ENCODE peak calls at places on chromosomes 2 and 18, in seven cellular contexts. W is HCT116, P is K562, G is SK-N-SH, N is H1, Y is HepG2, Z is GM12878. I is an unnamed sample. For H3K9me3, the result is how much of the 10 kb centered on the place peaks cover.

GRCh38 chr2:172233947-172234715 is 131.4 kb upstream of the DLX2 start:
- DNase-seq in P (no peak), Z (no peak), W (no peak), G (no peak), Y (no peak), N (no peak), I (no peak)

GRCh38 chr2:123597995-123598394 is 427.1 kb upstream of the CNTNAP5 start:
- DNase-seq in Y (no peak), W (no peak), G (no peak), Z (peak), P (no peak), N (no peak), I (no peak)

GRCh38 chr2:156329031-156329921 is 3.2 kb downstream of the NR4A2 start:
- DNase-seq in W (no peak), N (no peak), Z (no peak), P (no peak), G (peak), Y (no peak), I (no peak)

GRCh38 chr2:95305341-95306058 is 8.4 kb downstream of the KCNIP3 start:
- DNase-seq in G (no peak), N (no peak), P (no peak), Z (no peak), Y (peak), W (no peak), I (no peak)

GRCh38 chr2:123840016-123840415 is 185.1 kb upstream of the CNTNAP5 start:
- DNase-seq in P (no peak), Z (no peak), W (no peak), N (no peak), Y (no peak), G (no peak), I (no peak)

GRCh38 chr18:32920796-32921787 is 148.3 kb upstream of the KLHL14 start:
- DNase-seq in N (no peak), W (no peak), Y (peak), Z (no peak), P (no peak), G (no peak), I (no peak)

GRCh38 chr18:43887491-43887890 is 610.2 kb upstream of the SYT4 start:
- DNase-seq in Y (no peak), G (no peak), N (peak), P (no peak), W (no peak), Z (no peak), I (peak)

GRCh38 chr2:108625828-108626195 is 91.5 kb downstream of the LIMS1 start:
- DNase-seq in W (no peak), Z (no peak), P (no peak), G (no peak), Y (no peak), N (no peak), I (no peak)

GRCh38 chr2:143205106-143205764 is 76.0 kb downstream of the ARHGAP15 start:
- DNase-seq in W (peak), Z (no peak), P (no peak), Y (peak), G (no peak), N (no peak), I (no peak)

GRCh38 chr2:38076250-38076709 is 329 bp upstream of the CYP1B1 start:
- DNase-seq in N (peak), Y (no peak), Z (no peak), G (peak), W (peak), P (no peak), I (peak)

GRCh38 chr2:111897924-111898702 is at the start of gene MERTK:
- DNase-seq in G (peak), P (peak), Z (no peak), W (peak), Y (peak), N (peak), I (peak)

GRCh38 chr2:171134624-171135230 is 26.0 kb downstream of the TLK1 start:
- DNase-seq in N (no peak), Z (no peak), Y (no peak), G (no peak), W (no peak), P (no peak), I (no peak)

GRCh38 chr2:69026026-69026425 is 13.0 kb downstream of the ANTXR1 start:
- DNase-seq in Z (peak), Y (peak), N (no peak), G (no peak), P (peak), W (peak), I (peak)

GRCh38 chr2:79711098-79711497 is 198.2 kb downstream of the CTNNA2 start:
- DNase-seq in G (no peak), N (no peak), P (no peak), Z (no peak), W (no peak), Y (no peak), I (no peak)

GRCh38 chr2:130307850-130308249 is 34.8 kb upstream of the IMP4 start:
- DNase-seq in W (no peak), Y (no peak), G (no peak), N (no peak), Z (no peak), P (no peak), I (no peak)

GRCh38 chr2:205052781-205053180 is 507.5 kb downstream of the PARD3B start:
- DNase-seq in G (no peak), W (no peak), N (no peak), Z (no peak), P (no peak), Y (no peak), I (no peak)

GRCh38 chr18:77067315-77068061 is 65.1 kb downstream of the MBP start:
- DNase-seq in Y (peak), N (no peak), G (no peak), W (peak), P (no peak), Z (peak), I (no peak)

GRCh38 chr2:211729433-211729832 is 809.2 kb downstream of the ERBB4 start:
- DNase-seq in G (no peak), Z (no peak), W (no peak), N (no peak), P (no peak), Y (no peak), I (no peak)

GRCh38 chr2:59462418-59463197 is 1090.8 kb downstream of the BCL11A start:
- DNase-seq in N (no peak), Z (no peak), Y (no peak), G (no peak), W (no peak), P (no peak), I (no peak)

GRCh38 chr2:222289280-222290250 is 9.2 kb downstream of the PAX3 start:
- DNase-seq in N (no peak), W (no peak), G (no peak), Y (no peak), Z (no peak), P (no peak), I (no peak)

GRCh38 chr2:97730245-97730644 is 16.9 kb downstream of the ZAP70 start:
- DNase-seq in G (no peak), P (no peak), W (no peak), N (no peak), Z (no peak), Y (no peak), I (no peak)

GRCh38 chr2:62340981-62341624 is 145.2 kb downstream of the B3GNT2 start:
- DNase-seq in G (peak), W (no peak), Y (no peak), N (no peak), Z (peak), P (no peak), I (no peak)

GRCh38 chr2:239950144-239950920 is 74.8 kb downstream of the NDUFA10 start:
- DNase-seq in N (no peak), Y (no peak), P (no peak), Z (no peak), G (no peak), W (no peak), I (no peak)

GRCh38 chr2:240296104-240296406 is 139.4 kb upstream of the GPC1 start:
- DNase-seq in G (peak), N (no peak), Y (no peak), P (no peak), Z (no peak), W (no peak), I (no peak)

GRCh38 chr2:238473523-238473922 is 46.8 kb downstream of the ASB1 start:
- DNase-seq in N (no peak), G (no peak), P (no peak), Y (no peak), Z (no peak), W (no peak), I (no peak)

GRCh38 chr2:238476258-238476657 is 49.5 kb downstream of the ASB1 start:
- DNase-seq in N (no peak), Y (no peak), W (no peak), G (no peak), P (no peak), Z (no peak), I (no peak)

GRCh38 chr2:238475571-238475970 is 48.8 kb downstream of the ASB1 start:
- DNase-seq in G (no peak), P (no peak), Y (no peak), N (no peak), Z (no peak), W (no peak), I (no peak)

GRCh38 chr2:238475034-238475433 is 48.3 kb downstream of the ASB1 start:
- DNase-seq in G (no peak), P (no peak), W (no peak), Y (no peak), N (no peak), Z (no peak), I (no peak)

GRCh38 chr2:238473014-238473413 is 46.3 kb downstream of the ASB1 start:
- DNase-seq in P (no peak), W (no peak), G (no peak), Y (no peak), N (no peak), Z (no peak), I (no peak)
- H3K9me3 ChIP-seq in P (under half), W (under half), G (under half), Y (under half), N (under half), Z (under half), I (under half)

GRCh38 chr2:86298411-86299390 is 38.7 kb downstream of the REEP1 start:
- DNase-seq in N (no peak), Z (no peak), W (no peak), G (peak), P (no peak), Y (peak), I (no peak)

GRCh38 chr2:86300496-86300895 is 36.9 kb downstream of the REEP1 start:
- DNase-seq in P (no peak), G (no peak), Z (no peak), W (no peak), N (no peak), Y (no peak), I (no peak)

GRCh38 chr2:86296947-86297346 is 40.5 kb downstream of the REEP1 start:
- DNase-seq in Y (no peak), Z (no peak), G (no peak), W (no peak), P (no peak), N (no peak), I (no peak)

GRCh38 chr2:86295071-86295470 is 42.4 kb downstream of the REEP1 start:
- DNase-seq in P (no peak), Z (no peak), W (no peak), G (no peak), N (no peak), Y (no peak), I (no peak)

GRCh38 chr2:86297382-86298147 is 39.9 kb downstream of the REEP1 start:
- DNase-seq in W (no peak), N (no peak), G (no peak), P (no peak), Z (no peak), Y (no peak), I (no peak)
- TF ChIP-seq YY1 in W (no peak), N (no peak), G (no peak), P (no peak), Z (peak), Y (no peak), I (no peak)

GRCh38 chr2:45224321-45224995 is 215.2 kb upstream of the SIX2 start:
- DNase-seq in Y (no peak), P (no peak), G (no peak), N (no peak), Z (no peak), W (no peak), I (no peak)

GRCh38 chr2:45224996-45225380 is 215.7 kb upstream of the SIX2 start:
- DNase-seq in Y (no peak), N (no peak), W (no peak), G (no peak), Z (no peak), P (no peak), I (no peak)

GRCh38 chr2:45223531-45223930 is 214.3 kb upstream of the SIX2 start:
- DNase-seq in W (no peak), G (no peak), Z (no peak), P (no peak), Y (no peak), N (no peak), I (no peak)

GRCh38 chr2:45232824-45233223 is 223.6 kb upstream of the SIX2 start:
- DNase-seq in W (no peak), Z (no peak), N (no peak), G (no peak), Y (no peak), P (no peak), I (no peak)

DNA sequence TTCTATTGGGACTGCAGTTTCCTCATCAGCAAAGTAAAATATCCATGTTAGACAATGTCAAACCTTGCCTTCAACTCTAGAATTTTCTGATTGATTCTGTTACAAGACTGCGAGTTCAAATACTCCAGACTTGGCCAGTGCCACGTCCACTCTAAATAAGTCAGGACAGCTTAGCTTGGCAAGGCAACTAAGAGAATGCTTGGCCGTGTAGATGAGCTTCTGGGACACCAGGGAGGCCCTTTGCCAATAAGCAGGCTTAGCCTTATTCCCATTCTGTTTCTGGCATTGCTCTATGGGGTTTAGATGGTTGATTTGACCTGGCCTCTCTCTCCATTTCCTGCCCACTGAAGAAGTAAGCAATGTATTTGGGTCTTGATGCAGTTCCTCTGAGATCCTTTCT is 218.1 kb upstream of the SIX2 start:
- DNase-seq in N (no peak), Y (no peak), W (no peak), Z (no peak), P (no peak), G (no peak), I (no peak)
- H3K9me3 ChIP-seq in N (under half), Y (under half), W (under half), Z (under half), P (under half), G (under half), I (under half)

GRCh38 chr18:48264508-48264907 is 144.7 kb downstream of the ZBTB7C start:
- DNase-seq in G (peak), Y (no peak), N (no peak), P (no peak), W (no peak), Z (no peak), I (no peak)
- TF ChIP-seq YY1 in G (no peak), Y (no peak), N (no peak), P (no peak), W (no peak), Z (no peak), I (no peak)

I was measured in NT2/D1.